ENCODE peak calls at places on chromosome X, in nine cellular contexts. N, L, Q, Y, H, P, U, I and O are unnamed samples.

GRCh38 chrX:4263005-4263404 is 549.6 kb upstream of the PRKX start:
- DNase-seq in H (no peak), P (no peak), U (no peak), I (no peak), Y (no peak), Q (no peak), L (no peak), N (no peak), O (no peak)

GRCh38 chrX:41922694-41923171 is 621 bp downstream of the CASK start:
- DNase-seq in U (no peak), I (peak), Q (peak), N (peak), P (peak), Y (no peak), H (no peak), L (peak), O (no peak)

GRCh38 chrX:21930986-21931385 is 9.5 kb upstream of the SMS start:
- DNase-seq in P (no peak), H (no peak), N (no peak), Y (no peak), U (no peak), Q (no peak), I (no peak), L (no peak), O (no peak)

GRCh38 chrX:7132335-7133035 is 15.0 kb upstream of the STS start:
- DNase-seq in I (peak), Q (peak), P (peak), U (no peak), N (no peak), L (no peak), H (peak), Y (no peak), O (no peak)

GRCh38 chrX:13688772-13689518 is at the start of gene RAB9A:
- DNase-seq in Y (peak), P (peak), I (peak), N (peak), U (peak), Q (peak), L (peak), H (peak), O (peak)

GRCh38 chrX:17417411-17417810 is 42.4 kb downstream of the NHS start:
- DNase-seq in L (no peak), N (no peak), I (no peak), Y (no peak), Q (no peak), U (no peak), P (no peak), H (no peak), O (no peak)

GRCh38 chrX:153744210-153745066 is 19.6 kb upstream of the PLXNB3 start:
- DNase-seq in Q (no peak), N (peak), H (no peak), P (no peak), L (no peak), I (no peak), Y (no peak), U (peak), O (no peak)

GRCh38 chrX:23745786-23746185 is 2.7 kb upstream of the ACOT9 start:
- DNase-seq in I (no peak), U (no peak), P (peak), N (no peak), H (no peak), Q (no peak), L (no peak), Y (no peak), O (no peak)

GRCh38 chrX:123219916-123220315 is 35.8 kb downstream of the GRIA3 start:
- DNase-seq in U (no peak), L (no peak), I (no peak), Q (no peak), P (no peak), Y (no peak), N (no peak), H (no peak), O (no peak)

GRCh38 chrX:44489515-44489914 is 53.1 kb downstream of the FUNDC1 start:
- DNase-seq in Y (no peak), P (no peak), Q (no peak), I (no peak), L (no peak), H (no peak), U (no peak), N (no peak), O (no peak)

GRCh38 chrX:105876658-105877057 is 54.3 kb downstream of the NRK start:
- DNase-seq in L (no peak), Q (no peak), I (no peak), U (no peak), Y (no peak), H (peak), P (peak), N (no peak), O (no peak)

DNA sequence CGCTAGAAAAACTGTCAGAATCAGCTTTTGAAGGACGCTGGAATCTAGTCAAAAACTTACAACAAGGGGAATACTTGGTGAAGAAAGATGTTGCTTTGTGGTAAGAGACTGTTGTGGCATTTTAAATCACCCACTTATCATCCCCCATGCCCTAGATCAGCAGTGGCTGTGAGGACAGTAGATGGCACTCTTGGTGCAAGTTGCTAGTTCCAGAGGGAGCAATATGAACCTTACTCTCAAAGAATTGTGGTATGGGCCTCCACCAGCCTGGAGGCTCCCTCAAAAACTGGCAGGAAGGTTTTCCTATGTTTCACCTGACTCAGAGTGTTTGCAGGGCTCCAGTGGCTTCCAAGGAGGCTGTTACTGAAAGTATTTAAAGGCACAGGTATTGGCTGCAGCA is 37.7 kb upstream of the SLC16A2 start:
- DNase-seq in Y (peak), H (peak), P (peak), L (no peak), Q (no peak), I (no peak), N (no peak), U (no peak), O (no peak)
- TF ChIP-seq CTCF in Y (peak), H (peak), P (peak), L (peak), Q (peak), I (peak), N (peak), U (peak), O (peak)

DNA sequence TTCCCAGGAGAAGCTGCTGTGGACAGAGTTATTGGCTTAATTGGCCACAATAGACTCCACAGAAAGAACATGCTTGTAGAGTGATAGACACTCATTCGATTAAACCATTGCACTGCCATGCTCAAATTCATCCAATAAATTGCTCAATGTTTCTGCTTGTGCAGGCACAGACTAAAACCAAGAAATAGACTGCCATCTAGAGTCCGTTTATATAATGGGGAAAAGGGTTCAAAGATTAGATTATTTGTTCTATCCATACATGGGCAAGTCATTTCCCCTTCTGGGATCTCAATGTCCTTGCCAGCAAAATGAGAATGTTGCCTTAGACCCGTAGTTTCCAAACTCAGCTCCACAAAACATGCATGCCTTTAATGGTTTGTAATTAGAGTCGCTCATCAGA is 8.7 kb downstream of the SMIM10 start:
- DNase-seq in Y (no peak), N (no peak), P (peak), L (no peak), H (peak), I (no peak), Q (no peak), U (no peak), O (no peak)
- TF ChIP-seq CTCF in Y (peak), N (peak), P (peak), L (peak), H (peak), I (peak), Q (peak), U (no peak), O (peak)

DNA sequence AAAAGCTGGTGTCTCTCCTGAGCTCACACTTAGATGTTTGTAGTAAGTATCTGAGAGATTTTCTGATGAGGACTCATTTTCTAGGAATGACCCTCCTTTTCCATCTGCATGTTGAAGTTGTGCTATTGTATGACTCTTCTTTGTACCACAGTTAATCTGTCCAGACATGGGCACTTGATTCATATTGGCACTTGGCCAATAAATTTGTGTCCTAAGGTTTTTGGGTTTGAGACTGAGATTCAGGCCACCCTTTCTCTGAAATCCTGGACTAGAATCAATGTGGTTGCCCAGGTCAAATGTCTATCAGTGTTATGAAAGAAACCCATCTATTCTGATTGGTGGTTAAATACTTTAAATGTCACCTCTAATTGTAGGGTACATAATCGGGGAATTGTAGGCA is 869.0 kb downstream of the SH3BGRL start:
- DNase-seq in L (no peak), N (no peak), I (no peak), P (no peak), Q (no peak), Y (no peak), H (no peak), U (no peak), O (no peak)
- TF ChIP-seq CTCF in L (no peak), N (no peak), I (no peak), P (no peak), Q (no peak), Y (no peak), H (no peak), U (no peak), O (no peak)

GRCh38 chrX:129678176-129678880 is 23.6 kb upstream of the APLN start:
- DNase-seq in Y (no peak), N (peak), L (peak), H (no peak), P (peak), I (peak), Q (peak), U (peak), O (peak)
- TF ChIP-seq CTCF in Y (peak), N (no peak), L (no peak), H (no peak), P (no peak), I (peak), Q (peak), U (no peak), O (no peak)

GRCh38 chrX:74521961-74522833 is 92.2 kb downstream of the RLIM start:
- DNase-seq in Y (no peak), P (peak), H (peak), L (no peak), N (no peak), U (peak), Q (no peak), I (no peak), O (peak)

GRCh38 chrX:74523224-74523623 is 91.2 kb downstream of the RLIM start:
- DNase-seq in H (no peak), I (no peak), Q (no peak), L (no peak), N (no peak), U (no peak), Y (no peak), P (peak), O (no peak)

GRCh38 chrX:74519870-74520269 is 94.6 kb downstream of the RLIM start:
- DNase-seq in Y (no peak), U (no peak), H (no peak), P (no peak), Q (no peak), L (no peak), N (no peak), I (no peak), O (peak)

GRCh38 chrX:74520291-74520690 is 94.1 kb downstream of the RLIM start:
- DNase-seq in U (no peak), L (no peak), I (no peak), P (no peak), H (no peak), Q (no peak), N (no peak), Y (no peak), O (peak)

GRCh38 chrX:74520896-74521295 is 93.5 kb downstream of the RLIM start:
- DNase-seq in H (no peak), Y (no peak), N (no peak), I (no peak), P (no peak), Q (no peak), L (no peak), U (no peak), O (peak)
- TF ChIP-seq CTCF in H (no peak), Y (no peak), N (no peak), I (no peak), P (no peak), Q (no peak), L (no peak), U (no peak), O (no peak)

DNA sequence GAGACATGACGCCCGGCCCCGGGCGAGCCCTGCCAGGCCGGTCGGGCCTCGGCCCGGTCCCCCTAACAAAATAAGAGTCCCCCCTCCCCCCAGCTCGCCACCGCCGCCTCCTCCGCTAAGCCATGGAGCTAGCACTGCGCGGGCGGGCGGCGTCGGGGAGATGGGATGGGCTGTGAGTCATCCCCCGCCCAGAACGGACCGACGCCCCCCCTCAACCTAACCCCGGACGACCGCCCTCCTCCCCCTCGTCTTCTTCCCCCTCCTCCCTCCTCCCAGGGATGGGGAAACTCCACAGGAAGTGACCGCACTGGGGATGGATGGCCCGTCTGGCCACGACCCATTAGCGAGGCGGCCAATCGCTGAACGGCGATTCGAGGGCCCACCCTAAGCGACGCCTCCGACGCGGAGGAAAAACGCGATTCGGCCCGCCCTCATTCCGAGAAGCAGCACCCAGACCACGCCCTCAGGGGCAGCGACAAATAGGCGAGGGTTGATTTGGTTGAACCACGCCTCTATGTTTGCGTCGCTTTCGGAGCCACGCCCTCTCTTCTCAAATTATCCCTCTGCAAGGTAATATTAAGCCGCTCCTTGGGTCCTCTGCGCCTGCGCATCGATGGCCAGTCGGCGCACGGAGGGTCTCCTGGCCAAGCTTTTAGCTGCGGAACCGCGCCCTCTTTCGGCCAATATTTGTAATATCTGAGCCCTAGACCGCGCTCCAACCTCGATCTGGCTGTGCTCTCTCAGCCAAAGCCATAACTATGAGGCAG is at the start of gene TFE3:
- DNase-seq in Y (peak), N (peak), Q (peak), I (peak), U (peak), P (peak), L (peak), H (peak), O (peak)
- TF ChIP-seq CTCF in Y (peak), N (peak), Q (peak), I (peak), U (no peak), P (peak), L (peak), H (peak), O (peak)

DNA sequence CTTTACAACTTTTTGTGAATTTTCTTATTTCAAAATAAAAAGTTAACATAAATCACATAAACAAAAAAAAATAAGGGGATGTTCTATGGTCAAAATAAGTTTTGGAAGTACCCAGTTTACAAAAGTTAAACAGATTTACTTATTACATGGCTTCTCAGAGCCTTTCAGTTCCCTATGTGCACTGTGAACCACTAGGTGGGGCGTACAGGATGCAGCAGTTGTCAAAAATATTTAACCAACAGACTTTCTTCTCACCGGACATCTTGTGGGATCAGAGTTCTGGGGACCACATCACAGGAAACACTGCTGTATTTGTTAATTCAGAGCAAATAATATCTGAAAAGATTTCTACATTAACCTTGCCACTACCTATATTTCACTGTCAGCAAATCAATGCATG is 74.1 kb downstream of the SMARCA1 start:
- DNase-seq in Y (no peak), I (no peak), H (no peak), U (no peak), P (no peak), N (no peak), L (no peak), Q (no peak), O (no peak)
- TF ChIP-seq CTCF in Y (no peak), I (no peak), H (no peak), U (no peak), P (no peak), N (no peak), L (peak), Q (no peak), O (no peak)

GRCh38 chrX:119410027-119410819 is 11.1 kb downstream of the SLC25A43 start:
- DNase-seq in L (no peak), I (peak), H (peak), Y (peak), Q (peak), U (peak), N (no peak), P (peak), O (no peak)
- TF ChIP-seq CTCF in L (no peak), I (no peak), H (no peak), Y (no peak), Q (no peak), U (no peak), N (no peak), P (no peak), O (no peak)

GRCh38 chrX:129565046-129565649 is 25.1 kb downstream of the OCRL start:
- DNase-seq in H (peak), Y (no peak), L (no peak), N (no peak), Q (no peak), P (peak), U (no peak), I (no peak), O (no peak)

GRCh38 chrX:129566081-129566480 is 26.0 kb downstream of the OCRL start:
- DNase-seq in I (no peak), L (no peak), Y (no peak), P (peak), U (no peak), N (no peak), Q (no peak), H (peak), O (no peak)

GRCh38 chrX:129572422-129572821 is 32.4 kb downstream of the OCRL start:
- DNase-seq in Y (no peak), U (no peak), I (no peak), P (no peak), H (no peak), L (no peak), Q (no peak), N (no peak), O (no peak)

GRCh38 chrX:129574214-129574613 is 34.2 kb downstream of the OCRL start:
- DNase-seq in N (no peak), P (no peak), U (no peak), I (no peak), L (no peak), H (no peak), Y (no peak), Q (no peak), O (no peak)

GRCh38 chrX:129568349-129568748 is 28.3 kb downstream of the OCRL start:
- DNase-seq in Q (no peak), L (no peak), P (no peak), Y (no peak), N (no peak), H (no peak), I (no peak), U (no peak), O (no peak)
- TF ChIP-seq CTCF in Q (no peak), L (no peak), P (no peak), Y (no peak), N (no peak), H (no peak), I (no peak), U (no peak), O (no peak)

DNA sequence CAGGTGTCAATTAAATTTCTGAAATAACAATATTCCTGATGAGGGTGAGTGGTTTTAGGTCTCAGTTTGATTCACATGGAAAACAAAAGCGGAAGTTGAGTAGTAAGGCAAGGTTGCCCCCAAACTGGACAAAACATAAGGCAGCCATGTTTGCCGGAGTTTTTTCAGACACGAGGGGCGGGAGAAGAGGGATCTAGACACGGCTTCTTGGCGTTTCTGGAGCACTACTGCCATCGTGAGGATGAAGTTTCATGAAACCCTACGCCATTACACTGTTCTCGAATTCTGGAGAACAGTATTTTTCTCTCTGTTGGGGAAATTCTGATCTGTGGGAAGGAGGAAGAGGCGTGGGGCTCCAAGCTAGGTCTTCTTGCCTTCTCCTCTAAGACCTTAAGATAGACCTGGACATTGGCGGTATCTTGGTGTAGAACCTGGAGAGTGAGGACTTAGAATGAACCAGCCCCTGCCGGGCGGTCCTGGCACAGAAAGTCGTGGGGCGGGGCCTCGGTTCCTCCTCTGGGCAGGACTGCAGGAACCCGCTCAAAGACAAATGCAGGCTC is 160.3 kb downstream of the OR13H1 start:
- DNase-seq in L (no peak), H (peak), I (peak), P (no peak), Y (no peak), Q (no peak), U (peak), N (peak), O (no peak)
- TF ChIP-seq CTCF in L (no peak), H (peak), I (no peak), P (no peak), Y (no peak), Q (no peak), U (no peak), N (no peak), O (no peak)